ENCODE peak calls at places on chromosomes 5 and 9, in eight cellular contexts. X, B, L, G, F, S, Q and Y are unnamed samples.

GRCh38 chr9:107638922-107639321 is 149.4 kb upstream of the KLF4 start:
- DNase-seq in X (peak), B (peak), L (no peak), G (no peak), F (peak), S (no peak), Q (no peak), Y (peak)

GRCh38 chr5:95856501-95856981 is 34.0 kb upstream of the GLRX start:
- DNase-seq in X (no peak), B (no peak), L (peak), G (no peak), F (no peak), S (no peak), Q (no peak), Y (no peak)

GRCh38 chr9:136283291-136284235 is 20.3 kb downstream of the CCDC187 start:
- DNase-seq in X (peak), B (peak), L (peak), G (peak), F (peak), S (peak), Q (peak), Y (peak)

GRCh38 chr5:143649869-143650268 is 162.1 kb upstream of the HMHB1 start:
- DNase-seq in X (no peak), B (no peak), L (no peak), G (no peak), F (no peak), S (no peak), Q (no peak), Y (no peak)

GRCh38 chr9:111937781-111938426 is 41.3 kb downstream of the UGCG start:
- DNase-seq in X (no peak), B (peak), L (no peak), G (peak), F (no peak), S (peak), Q (peak), Y (no peak)

GRCh38 chr9:99057665-99058625 is 47.0 kb upstream of the TGFBR1 start:
- DNase-seq in X (peak), B (peak), L (no peak), G (peak), F (no peak), S (peak), Q (peak), Y (no peak)

GRCh38 chr5:135489466-135490244 is 37.5 kb upstream of the TIFAB start:
- DNase-seq in X (no peak), B (no peak), L (peak), G (no peak), F (no peak), S (no peak), Q (no peak), Y (no peak)

GRCh38 chr9:23123048-23123632 is 676.5 kb downstream of the DMRTA1 start:
- DNase-seq in X (peak), B (peak), L (peak), G (no peak), F (no peak), S (peak), Q (no peak), Y (no peak)

GRCh38 chr9:137739371-137739915 is 120.6 kb downstream of the EHMT1 start:
- DNase-seq in X (no peak), B (no peak), L (no peak), G (no peak), F (no peak), S (no peak), Q (no peak), Y (no peak)

GRCh38 chr9:124771867-124772621 is 933 bp upstream of the NR6A1 start:
- DNase-seq in X (peak), B (peak), L (peak), G (no peak), F (peak), S (peak), Q (peak), Y (no peak)

GRCh38 chr5:102594192-102594591 is 95.4 kb upstream of the SLCO6A1 start:
- DNase-seq in X (no peak), B (no peak), L (no peak), G (no peak), F (no peak), S (no peak), Q (no peak), Y (no peak)

GRCh38 chr5:1514027-1514818 is 9.5 kb downstream of the LPCAT1 start:
- DNase-seq in X (no peak), B (no peak), L (no peak), G (no peak), F (no peak), S (no peak), Q (peak), Y (peak)

GRCh38 chr9:19028835-19029451 is 4.1 kb downstream of the SAXO1 start:
- DNase-seq in X (peak), B (peak), L (peak), G (peak), F (no peak), S (peak), Q (peak), Y (no peak)

GRCh38 chr9:84874583-84874982 is 205.1 kb downstream of the NTRK2 start:
- DNase-seq in X (no peak), B (peak), L (no peak), G (no peak), F (no peak), S (no peak), Q (no peak), Y (no peak)

GRCh38 chr5:65205016-65205415 is 276.7 kb downstream of the ADAMTS6 start:
- DNase-seq in X (no peak), B (no peak), L (no peak), G (no peak), F (no peak), S (no peak), Q (no peak), Y (no peak)

GRCh38 chr5:148846930-148847329 is 20.5 kb downstream of the ADRB2 start:
- DNase-seq in X (no peak), B (no peak), L (no peak), G (no peak), F (no peak), S (no peak), Q (no peak), Y (no peak)

GRCh38 chr5:135193213-135194125 is 159.4 kb upstream of the PITX1 start:
- DNase-seq in X (no peak), B (peak), L (no peak), G (no peak), F (no peak), S (no peak), Q (no peak), Y (peak)

GRCh38 chr9:135340143-135340655 is 139.4 kb upstream of the PPP1R26 start:
- DNase-seq in X (no peak), B (no peak), L (no peak), G (no peak), F (no peak), S (no peak), Q (no peak), Y (no peak)

GRCh38 chr5:147504001-147504400 is 5.9 kb downstream of the DPYSL3 start:
- DNase-seq in X (no peak), B (peak), L (no peak), G (no peak), F (no peak), S (no peak), Q (no peak), Y (no peak)

GRCh38 chr5:142825378-142826089 is 55.4 kb downstream of the ARHGAP26 start:
- DNase-seq in X (no peak), B (peak), L (no peak), G (no peak), F (peak), S (no peak), Q (no peak), Y (no peak)

GRCh38 chr5:174192901-174193300 is 147.4 kb downstream of the NSG2 start:
- DNase-seq in X (no peak), B (no peak), L (no peak), G (no peak), F (no peak), S (no peak), Q (no peak), Y (no peak)

GRCh38 chr5:169303119-169303515 is 2.2 kb upstream of the SLIT3 start:
- DNase-seq in X (no peak), B (no peak), L (no peak), G (no peak), F (no peak), S (no peak), Q (no peak), Y (no peak)

GRCh38 chr5:173928871-173929574 is 40.9 kb downstream of the CPEB4 start:
- DNase-seq in X (no peak), B (no peak), L (no peak), G (no peak), F (no peak), S (no peak), Q (no peak), Y (no peak)

GRCh38 chr5:33457124-33457523 is 16.4 kb downstream of the TARS1 start:
- DNase-seq in X (no peak), B (no peak), L (no peak), G (no peak), F (no peak), S (no peak), Q (no peak), Y (no peak)

GRCh38 chr5:138951091-138951985 is 76.2 kb upstream of the LRRTM2 start:
- DNase-seq in X (no peak), B (no peak), L (no peak), G (no peak), F (no peak), S (no peak), Q (no peak), Y (peak)

GRCh38 chr5:149464796-149465489 is 85.9 kb upstream of the IL17B start:
- DNase-seq in X (no peak), B (peak), L (no peak), G (no peak), F (no peak), S (no peak), Q (no peak), Y (peak)

GRCh38 chr9:129701549-129701948 is 36.1 kb downstream of the PRRX2 start:
- DNase-seq in X (no peak), B (no peak), L (no peak), G (no peak), F (no peak), S (no peak), Q (no peak), Y (no peak)

GRCh38 chr9:14353222-14354056 is 39.5 kb upstream of the NFIB start:
- DNase-seq in X (peak), B (peak), L (peak), G (peak), F (peak), S (peak), Q (peak), Y (peak)

GRCh38 chr5:36272136-36272665 is 29.5 kb downstream of the RANBP3L start:
- DNase-seq in X (no peak), B (no peak), L (no peak), G (no peak), F (no peak), S (no peak), Q (no peak), Y (no peak)

GRCh38 chr5:116573279-116573616 is 1.4 kb downstream of the SEMA6A start:
- DNase-seq in X (peak), B (peak), L (peak), G (no peak), F (no peak), S (no peak), Q (peak), Y (peak)

GRCh38 chr5:13956441-13956840 is 12.0 kb upstream of the DNAH5 start:
- DNase-seq in X (no peak), B (no peak), L (no peak), G (no peak), F (no peak), S (no peak), Q (no peak), Y (no peak)

GRCh38 chr5:180116441-180117377 is 45.1 kb upstream of the RNF130 start:
- DNase-seq in X (no peak), B (no peak), L (peak), G (no peak), F (no peak), S (no peak), Q (no peak), Y (peak)

GRCh38 chr5:143401846-143402463 is 1.5 kb downstream of the NR3C1 start:
- DNase-seq in X (peak), B (peak), L (no peak), G (peak), F (no peak), S (no peak), Q (no peak), Y (no peak)

GRCh38 chr5:138946241-138946623 is 71.1 kb upstream of the LRRTM2 start:
- DNase-seq in X (no peak), B (no peak), L (no peak), G (no peak), F (no peak), S (no peak), Q (no peak), Y (peak)

GRCh38 chr9:74281674-74282073 is 215.5 kb upstream of the RORB start:
- DNase-seq in X (no peak), B (no peak), L (no peak), G (no peak), F (no peak), S (no peak), Q (no peak), Y (no peak)

GRCh38 chr5:145801195-145801594 is 33.9 kb downstream of the PRELID2 start:
- DNase-seq in X (peak), B (no peak), L (no peak), G (no peak), F (no peak), S (no peak), Q (no peak), Y (no peak)

GRCh38 chr5:101163088-101163487 is 260.0 kb upstream of the ST8SIA4 start:
- DNase-seq in X (no peak), B (no peak), L (no peak), G (no peak), F (no peak), S (no peak), Q (no peak), Y (no peak)

GRCh38 chr5:168585119-168585912 is 6.1 kb upstream of the PANK3 start:
- DNase-seq in X (no peak), B (no peak), L (no peak), G (no peak), F (no peak), S (no peak), Q (no peak), Y (no peak)